ENCODE peak calls at places on chromosomes 1 and 21, in nine cellular contexts. R is T-helper 17 cell; Y is AG08395; U is lung; V is ovary; W is NCI-H748 treated with DMSO at 0.1 percent for 48 hours; B is foreskin fibroblast; M is activated naive CD4-positive, alpha-beta T cell treated with anti-CD3 and anti-CD28 coated beads, Interleukin-2, amount 50 U/mL, for 16 hours; N is NB4. S is an unnamed sample.

GRCh38 chr1:201085902-201086735 is 26.1 kb downstream of the CACNA1S start:
- DNase-seq in R (no peak), Y (peak), U (peak), V (no peak), W (no peak), B (peak), M (peak), N (peak), S (peak)

GRCh38 chr1:85453640-85454194 is 11.2 kb downstream of the DDAH1 start:
- DNase-seq in R (no peak), Y (no peak), U (no peak), V (no peak), W (no peak), B (peak), M (no peak), N (no peak), S (no peak)

GRCh38 chr1:75529488-75529887 is 81.4 kb downstream of the SLC44A5 start:
- DNase-seq in R (no peak), Y (no peak), U (no peak), V (no peak), W (no peak), B (no peak), M (no peak), N (no peak), S (no peak)

GRCh38 chr21:17146426-17146825 is 366.4 kb upstream of the CXADR start:
- DNase-seq in R (no peak), Y (no peak), U (no peak), V (no peak), W (no peak), B (no peak), M (no peak), N (no peak), S (no peak)

GRCh38 chr21:32949701-32950100 is 76.0 kb upstream of the OLIG2 start:
- DNase-seq in R (no peak), Y (no peak), U (no peak), V (no peak), W (no peak), B (no peak), M (no peak), N (no peak), S (no peak)

GRCh38 chr1:86846166-86846647 is 67.7 kb downstream of the SELENOF start:
- DNase-seq in R (no peak), Y (peak), U (no peak), V (no peak), W (no peak), B (peak), M (no peak), N (peak), S (no peak)

GRCh38 chr1:1355376-1355775 is 3.0 kb downstream of the MXRA8 start:
- DNase-seq in R (no peak), Y (no peak), U (no peak), V (no peak), W (no peak), B (peak), M (no peak), N (no peak), S (no peak)

GRCh38 chr1:201108614-201109013 is 3.6 kb downstream of the CACNA1S start:
- DNase-seq in R (no peak), Y (no peak), U (no peak), V (no peak), W (peak), B (no peak), M (no peak), N (no peak), S (no peak)

GRCh38 chr1:165632491-165632890 is 1.5 kb downstream of the MGST3 start:
- DNase-seq in R (no peak), Y (no peak), U (no peak), V (no peak), W (no peak), B (no peak), M (no peak), N (no peak), S (no peak)

GRCh38 chr21:43611598-43612369 is 47.5 kb downstream of the HSF2BP start:
- DNase-seq in R (no peak), Y (peak), U (peak), V (peak), W (peak), B (peak), M (no peak), N (peak), S (peak)

GRCh38 chr1:169130683-169131082 is 24.2 kb downstream of the ATP1B1 start:
- DNase-seq in R (no peak), Y (no peak), U (no peak), V (no peak), W (no peak), B (no peak), M (no peak), N (no peak), S (no peak)

GRCh38 chr1:112074711-112075110 is 85.2 kb upstream of the KCND3 start:
- DNase-seq in R (no peak), Y (no peak), U (no peak), V (no peak), W (no peak), B (no peak), M (no peak), N (no peak), S (no peak)